ENCODE peak calls at places on chromosomes 5 and 9, in six cellular contexts. A is left ventricle myocardium inferior, Q is tibial nerve, K is HCT116, V is heart left ventricle, F is dorsolateral prefrontal cortex. C is an unnamed sample.

GRCh38 chr5:115979203-115979602 is 16.9 kb downstream of the LVRN start:
- DNase-seq in A (no peak), Q (no peak), K (no peak), V (no peak), F (no peak), C (no peak)

GRCh38 chr5:169848792-169849191 is 131.5 kb downstream of the INSYN2B start:
- DNase-seq in A (no peak), Q (no peak), K (no peak), V (no peak), F (no peak), C (no peak)

GRCh38 chr5:174091006-174091578 is 45.6 kb downstream of the NSG2 start:
- DNase-seq in A (no peak), Q (no peak), K (no peak), V (no peak), F (peak; percentile 43), C (no peak)

GRCh38 chr9:84138543-84138942 is 157.9 kb downstream of the RMI1 start:
- DNase-seq in A (no peak), Q (no peak), K (no peak), V (no peak), F (no peak), C (no peak)

GRCh38 chr9:92644278-92644677 is 25.7 kb downstream of the IPPK start:
- DNase-seq in A (no peak), Q (no peak), K (no peak), V (no peak), F (peak; percentile 15), C (no peak)

GRCh38 chr5:167208911-167209310 is 1082.5 kb upstream of the WWC1 start:
- DNase-seq in A (no peak), Q (no peak), K (no peak), V (no peak), F (no peak), C (no peak)

GRCh38 chr9:34382879-34383278 is 6.2 kb upstream of the MYORG start:
- DNase-seq in A (no peak), Q (no peak), K (no peak), V (no peak), F (no peak), C (peak; percentile 19)

GRCh38 chr9:11038956-11039355 is 426.2 kb upstream of the PTPRD start:
- DNase-seq in A (no peak), Q (no peak), K (no peak), V (no peak), F (no peak), C (no peak)

GRCh38 chr9:2662496-2662895 is 40.9 kb downstream of the VLDLR start:
- DNase-seq in A (no peak), Q (no peak), K (no peak), V (no peak), F (peak; percentile 56), C (no peak)

GRCh38 chr5:116848974-116849586 is 274.5 kb upstream of the SEMA6A start:
- DNase-seq in A (no peak), Q (no peak), K (no peak), V (no peak), F (no peak), C (no peak)

GRCh38 chr5:8749556-8749955 is 796.3 kb downstream of the SEMA5A start:
- DNase-seq in A (no peak), Q (no peak), K (no peak), V (no peak), F (no peak), C (no peak)

GRCh38 chr5:172501708-172502379 is 47.5 kb upstream of the SH3PXD2B start:
- DNase-seq in A (no peak), Q (no peak), K (no peak), V (peak; percentile 2), F (no peak), C (no peak)

GRCh38 chr9:107794259-107794658 is 304.7 kb upstream of the KLF4 start:
- DNase-seq in A (no peak), Q (no peak), K (no peak), V (no peak), F (no peak), C (no peak)

GRCh38 chr9:87336914-87337333 is 160.7 kb upstream of the DAPK1 start:
- DNase-seq in A (no peak), Q (no peak), K (peak; percentile 54), V (no peak), F (no peak), C (no peak)

GRCh38 chr5:76457685-76458491 is 54.8 kb downstream of the IQGAP2 start:
- DNase-seq in A (no peak), Q (no peak), K (no peak), V (no peak), F (no peak), C (no peak)

GRCh38 chr9:6552738-6553121 is 92.8 kb downstream of the GLDC start:
- DNase-seq in A (no peak), Q (no peak), K (no peak), V (no peak), F (no peak), C (no peak)

GRCh38 chr5:112549605-112550161 is 130.6 kb upstream of the EPB41L4A start:
- DNase-seq in A (no peak), Q (no peak), K (no peak), V (no peak), F (no peak), C (no peak)

GRCh38 chr9:74025402-74025894 is 471.7 kb upstream of the RORB start:
- DNase-seq in A (no peak), Q (no peak), K (no peak), V (no peak), F (no peak), C (no peak)

GRCh38 chr9:122904823-122905710 is at the start of gene RC3H2:
- DNase-seq in A (peak; percentile 98), Q (peak; percentile 99), K (peak; percentile 100), V (peak; percentile 99), F (peak; percentile 99), C (peak; percentile 97)

GRCh38 chr5:126695081-126695480 is 81.9 kb upstream of the LMNB1 start:
- DNase-seq in A (no peak), Q (no peak), K (no peak), V (no peak), F (no peak), C (no peak)

GRCh38 chr5:54766748-54767147 is 218.6 kb downstream of the ESM1 start:
- DNase-seq in A (no peak), Q (no peak), K (no peak), V (no peak), F (no peak), C (no peak)
- TF ChIP-seq CTCF in A (no peak), Q (no peak), K (peak; percentile 41), V (no peak), F (no peak), C (no peak)

GRCh38 chr9:88971131-88971960 is 19.9 kb upstream of the S1PR3 start:
- DNase-seq in A (no peak), Q (no peak), K (no peak), V (peak; percentile 9), F (no peak), C (no peak)
- TF ChIP-seq CTCF in A (no peak), Q (no peak), K (no peak), V (no peak), F (no peak), C (no peak)

DNA sequence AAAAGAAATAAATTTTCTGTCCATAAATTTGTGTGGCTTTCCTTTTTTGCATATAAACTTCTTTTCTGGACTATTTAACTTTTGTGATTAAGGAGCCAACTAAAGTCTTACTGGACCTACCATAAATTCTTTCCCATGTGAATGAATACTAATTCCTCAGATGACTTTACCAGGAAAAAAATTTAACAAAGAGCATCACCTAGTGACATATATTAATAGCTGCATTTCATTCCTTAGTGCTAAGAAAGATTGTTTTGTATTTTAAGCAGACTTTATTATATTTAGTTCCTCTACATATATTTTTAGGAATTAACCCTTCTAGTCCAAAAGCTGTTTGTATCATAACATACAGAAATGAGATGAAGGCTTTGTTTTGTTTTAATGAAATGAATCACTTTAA is 64.4 kb downstream of the C9orf85 start:
- DNase-seq in A (no peak), Q (no peak), K (no peak), V (no peak), F (no peak), C (no peak)
- TF ChIP-seq CTCF in A (peak; percentile 40), Q (no peak), K (no peak), V (peak; percentile 28), F (no peak), C (no peak)

GRCh38 chr5:130289132-130290088 is 385.1 kb downstream of the CHSY3 start:
- DNase-seq in A (no peak), Q (no peak), K (no peak), V (no peak), F (no peak), C (no peak)
- TF ChIP-seq CTCF in A (no peak), Q (no peak), K (no peak), V (no peak), F (no peak), C (no peak)

GRCh38 chr5:34501840-34502239 is 154.3 kb upstream of the RAI14 start:
- DNase-seq in A (no peak), Q (no peak), K (no peak), V (no peak), F (no peak), C (no peak)
- TF ChIP-seq CTCF in A (no peak), Q (no peak), K (no peak), V (no peak), F (no peak), C (no peak)

DNA sequence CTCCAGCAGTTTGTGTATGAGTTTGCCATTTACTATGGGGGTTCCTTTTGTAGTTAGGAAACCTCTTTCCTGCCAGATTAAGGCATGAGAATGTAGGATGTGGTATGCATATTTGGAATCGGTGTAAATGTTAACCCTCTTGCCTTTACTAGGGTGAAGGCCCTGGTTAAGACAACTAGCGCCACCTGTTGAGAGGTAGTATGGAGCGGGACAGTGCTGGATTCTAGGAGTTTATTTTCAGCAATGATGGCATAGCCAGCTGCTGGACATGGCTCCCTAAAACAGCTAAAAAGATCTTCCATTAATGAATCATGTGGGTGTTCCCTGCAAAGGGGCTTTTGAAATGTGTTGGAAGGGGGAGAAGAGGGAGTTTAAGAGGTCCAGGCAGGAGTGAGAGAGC is 30.7 kb upstream of the GPX3 start:
- DNase-seq in A (no peak), Q (no peak), K (no peak), V (no peak), F (no peak), C (no peak)
- TF ChIP-seq CTCF in A (peak; percentile 8), Q (no peak), K (peak; percentile 54), V (no peak), F (no peak), C (no peak)

DNA sequence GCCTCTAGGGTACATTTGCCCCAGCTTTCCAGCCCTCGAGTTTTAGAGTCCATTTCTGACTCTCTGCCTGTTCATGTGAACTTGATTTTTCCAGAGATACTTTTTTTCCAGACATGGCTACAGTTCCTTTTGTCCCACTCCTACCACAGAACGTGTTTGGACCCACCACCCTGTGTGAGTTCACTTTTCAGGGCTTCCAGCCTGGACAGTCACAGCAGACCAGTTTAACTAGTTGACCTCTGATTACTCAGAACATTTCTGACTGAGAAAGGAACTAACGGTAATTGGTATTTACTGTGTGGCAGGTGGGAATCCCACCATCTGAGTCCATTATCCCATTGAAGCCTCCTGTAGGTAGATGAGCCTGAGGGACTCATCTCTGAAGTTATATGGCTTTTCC is 210.2 kb downstream of the GOLPH3 start:
- DNase-seq in A (no peak), Q (no peak), K (no peak), V (no peak), F (no peak), C (no peak)
- TF ChIP-seq CTCF in A (no peak), Q (no peak), K (no peak), V (no peak), F (no peak), C (no peak)